ENCODE peak calls at places on chromosomes 12 and 14, in four cellular contexts. One of them, this sample, is unnamed.

GRCh38 chr14:73753887-73754880 is 40.0 kb upstream of the PNMA1 start:
- DNase-seq in BJ: no peak
- DNase-seq in AG10803: peak; percentile 63
- DNase-seq in fibroblast of lung: no peak
- DNase-seq in this sample: peak; percentile 35

GRCh38 chr14:90970167-90970600 is 90.3 kb downstream of the RPS6KA5 start:
- DNase-seq in BJ: no peak
- DNase-seq in AG10803: no peak
- DNase-seq in fibroblast of lung: peak; percentile 66
- DNase-seq in this sample: peak; percentile 4

GRCh38 chr14:91380116-91380515 is 37.5 kb downstream of the CCDC88C start:
- DNase-seq in fibroblast of lung: no peak
- DNase-seq in BJ: no peak
- DNase-seq in AG10803: no peak
- DNase-seq in this sample: no peak

GRCh38 chr12:19880724-19881123 is 441.4 kb downstream of the AEBP2 start:
- DNase-seq in AG10803: no peak
- DNase-seq in fibroblast of lung: no peak
- DNase-seq in BJ: no peak
- DNase-seq in this sample: no peak

GRCh38 chr14:50830932-50831703 is at the start of gene NIN:
- DNase-seq in fibroblast of lung: peak; percentile 73
- DNase-seq in BJ: no peak
- DNase-seq in AG10803: peak; percentile 79
- DNase-seq in this sample: peak; percentile 71

GRCh38 chr14:36583242-36584166 is 1.1 kb upstream of the NKX2-8 start:
- DNase-seq in BJ: no peak
- DNase-seq in AG10803: no peak
- DNase-seq in fibroblast of lung: no peak
- DNase-seq in this sample: peak; percentile 6

GRCh38 chr12:114408415-114408814 is 2.5 kb upstream of the TBX5 start:
- DNase-seq in BJ: no peak
- DNase-seq in fibroblast of lung: no peak
- DNase-seq in AG10803: no peak
- DNase-seq in this sample: no peak

GRCh38 chr12:111297703-111298426 is 71.0 kb downstream of the PHETA1 start:
- DNase-seq in AG10803: no peak
- DNase-seq in fibroblast of lung: no peak
- DNase-seq in BJ: no peak
- DNase-seq in this sample: no peak

GRCh38 chr14:104787736-104788532 is 7.6 kb downstream of the AKT1 start:
- DNase-seq in BJ: no peak
- DNase-seq in fibroblast of lung: no peak
- DNase-seq in AG10803: no peak
- DNase-seq in this sample: no peak

GRCh38 chr12:54164402-54165145 is 24.2 kb downstream of the SMUG1 start:
- DNase-seq in fibroblast of lung: no peak
- DNase-seq in BJ: no peak
- DNase-seq in AG10803: no peak
- DNase-seq in this sample: no peak

GRCh38 chr12:119788783-119789182 is 88.3 kb downstream of the CIT start:
- DNase-seq in AG10803: peak; percentile 21
- DNase-seq in BJ: no peak
- DNase-seq in fibroblast of lung: peak; percentile 54
- DNase-seq in this sample: no peak

GRCh38 chr12:115223322-115223721 is 539.3 kb upstream of the TBX3 start:
- DNase-seq in AG10803: peak; percentile 68
- DNase-seq in fibroblast of lung: peak; percentile 85
- DNase-seq in BJ: no peak
- DNase-seq in this sample: peak; percentile 79

GRCh38 chr12:14394317-14395058 is 29.0 kb downstream of the ATF7IP start:
- DNase-seq in AG10803: peak; percentile 74
- DNase-seq in BJ: no peak
- DNase-seq in fibroblast of lung: peak; percentile 89
- DNase-seq in this sample: peak; percentile 93

GRCh38 chr14:70415788-70416187 is 1.1 kb downstream of the SYNJ2BP start:
- DNase-seq in fibroblast of lung: no peak
- DNase-seq in BJ: no peak
- DNase-seq in AG10803: no peak
- DNase-seq in this sample: no peak

GRCh38 chr14:63908667-63909264 is 56.0 kb downstream of the SYNE2 start:
- DNase-seq in fibroblast of lung: no peak
- DNase-seq in AG10803: no peak
- DNase-seq in BJ: no peak
- DNase-seq in this sample: no peak

GRCh38 chr12:466762-467161 is 7.0 kb downstream of the B4GALNT3 start:
- DNase-seq in BJ: no peak
- DNase-seq in fibroblast of lung: no peak
- DNase-seq in AG10803: no peak
- DNase-seq in this sample: no peak

GRCh38 chr12:102757154-102757873 is 159.7 kb downstream of the PAH start:
- DNase-seq in AG10803: peak; percentile 9
- DNase-seq in BJ: peak; percentile 4
- DNase-seq in fibroblast of lung: no peak
- DNase-seq in this sample: no peak

GRCh38 chr12:13196302-13196921 is at the start of gene EMP1:
- DNase-seq in BJ: peak; percentile 100
- DNase-seq in fibroblast of lung: peak; percentile 100
- DNase-seq in AG10803: peak; percentile 100
- DNase-seq in this sample: peak; percentile 100

GRCh38 chr12:121738340-121738858 is 25.8 kb downstream of the TMEM120B start:
- DNase-seq in BJ: no peak
- DNase-seq in fibroblast of lung: no peak
- DNase-seq in AG10803: no peak
- DNase-seq in this sample: no peak

GRCh38 chr12:31629756-31630732 is 29.4 kb upstream of the ETFBKMT start:
- DNase-seq in BJ: peak; percentile 16
- DNase-seq in AG10803: peak; percentile 86
- DNase-seq in fibroblast of lung: peak; percentile 58
- DNase-seq in this sample: peak; percentile 72

GRCh38 chr14:53778263-53778662 is 178.4 kb downstream of the BMP4 start:
- DNase-seq in AG10803: no peak
- DNase-seq in BJ: no peak
- DNase-seq in fibroblast of lung: no peak
- DNase-seq in this sample: no peak

GRCh38 chr12:49767333-49767732 is 26.0 kb downstream of the TMBIM6 start:
- DNase-seq in AG10803: no peak
- DNase-seq in fibroblast of lung: no peak
- DNase-seq in BJ: no peak
- DNase-seq in this sample: no peak

GRCh38 chr12:96752211-96752610 is 154.8 kb upstream of the NEDD1 start:
- DNase-seq in AG10803: no peak
- DNase-seq in BJ: no peak
- DNase-seq in fibroblast of lung: no peak
- DNase-seq in this sample: no peak

GRCh38 chr12:83049306-83049705 is 362.6 kb downstream of the TMTC2 start:
- DNase-seq in BJ: no peak
- DNase-seq in fibroblast of lung: no peak
- DNase-seq in AG10803: no peak
- DNase-seq in this sample: no peak

GRCh38 chr14:88563845-88564244 is 1.0 kb downstream of the ZC3H14 start:
- DNase-seq in fibroblast of lung: no peak
- DNase-seq in BJ: no peak
- DNase-seq in AG10803: no peak
- DNase-seq in this sample: no peak

GRCh38 chr12:92107621-92108131 is 38.0 kb downstream of the BTG1 start:
- DNase-seq in fibroblast of lung: no peak
- DNase-seq in AG10803: no peak
- DNase-seq in BJ: no peak
- DNase-seq in this sample: no peak

GRCh38 chr12:69324797-69325466 is 23.2 kb upstream of the LYZ start:
- DNase-seq in AG10803: no peak
- DNase-seq in BJ: no peak
- DNase-seq in fibroblast of lung: no peak
- DNase-seq in this sample: no peak

GRCh38 chr12:54650409-54650808 is 2.2 kb upstream of the DCD start:
- DNase-seq in AG10803: no peak
- DNase-seq in fibroblast of lung: no peak
- DNase-seq in BJ: no peak
- DNase-seq in this sample: no peak

GRCh38 chr14:64971890-64972785 is at the start of gene RAB15:
- DNase-seq in AG10803: peak; percentile 22
- DNase-seq in fibroblast of lung: no peak
- DNase-seq in BJ: no peak
- DNase-seq in this sample: no peak

GRCh38 chr14:28707814-28708213 is 58.8 kb upstream of the FOXG1 start:
- DNase-seq in fibroblast of lung: peak; percentile 58
- DNase-seq in AG10803: peak; percentile 6
- DNase-seq in BJ: no peak
- DNase-seq in this sample: peak; percentile 86

GRCh38 chr12:93197067-93197593 is 180.6 kb upstream of the NUDT4 start:
- DNase-seq in BJ: no peak
- DNase-seq in fibroblast of lung: peak; percentile 68
- DNase-seq in AG10803: peak; percentile 69
- DNase-seq in this sample: no peak

GRCh38 chr12:54977155-54977554 is 7.4 kb downstream of the TESPA1 start:
- DNase-seq in BJ: peak; percentile 28
- DNase-seq in fibroblast of lung: peak; percentile 12
- DNase-seq in AG10803: peak; percentile 85
- DNase-seq in this sample: peak; percentile 81

GRCh38 chr12:116099664-116100432 is 177.6 kb downstream of the MED13L start:
- DNase-seq in AG10803: no peak
- DNase-seq in BJ: no peak
- DNase-seq in fibroblast of lung: no peak
- DNase-seq in this sample: no peak

GRCh38 chr14:63852817-63853730 is at the start of gene SYNE2:
- DNase-seq in fibroblast of lung: peak; percentile 67
- DNase-seq in AG10803: peak; percentile 61
- DNase-seq in BJ: no peak
- DNase-seq in this sample: peak; percentile 73

GRCh38 chr12:124626841-124627502 is 59.6 kb upstream of the NCOR2 start:
- DNase-seq in BJ: no peak
- DNase-seq in fibroblast of lung: peak; percentile 78
- DNase-seq in AG10803: peak; percentile 53
- DNase-seq in this sample: peak; percentile 87

GRCh38 chr14:72710212-72710611 is 183.7 kb downstream of the DPF3 start:
- DNase-seq in BJ: peak; percentile 9
- DNase-seq in AG10803: peak; percentile 69
- DNase-seq in fibroblast of lung: peak; percentile 71
- DNase-seq in this sample: peak; percentile 34

GRCh38 chr12:58925733-58926113 is 5.4 kb upstream of the LRIG3 start:
- DNase-seq in BJ: no peak
- DNase-seq in AG10803: no peak
- DNase-seq in fibroblast of lung: no peak
- DNase-seq in this sample: no peak

GRCh38 chr14:59363545-59364226 is 101.5 kb downstream of the GPR135 start:
- DNase-seq in AG10803: no peak
- DNase-seq in fibroblast of lung: no peak
- DNase-seq in BJ: no peak
- DNase-seq in this sample: peak; percentile 27

DNA sequence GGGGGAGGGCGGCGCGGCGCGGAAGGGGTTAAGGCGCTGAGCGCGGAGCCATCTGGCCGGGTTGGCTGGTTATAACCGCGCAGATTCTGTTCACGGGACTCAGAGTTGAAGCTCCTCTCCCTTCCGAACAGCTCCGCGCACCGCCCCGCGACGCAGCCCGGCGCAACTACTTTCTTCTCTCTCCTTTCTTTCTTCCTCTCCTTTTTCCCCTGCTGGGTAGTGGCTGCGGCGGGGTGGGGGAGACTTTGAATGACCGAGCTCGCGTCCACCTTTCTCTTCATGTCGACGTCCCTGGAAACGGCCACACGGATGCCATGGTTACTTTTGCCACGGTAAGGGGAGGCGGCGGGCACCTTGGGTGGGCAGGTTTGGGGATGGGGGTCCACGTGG is at the start of gene NTF3:
- DNase-seq in fibroblast of lung: peak; percentile 51
- DNase-seq in AG10803: peak; percentile 73
- DNase-seq in BJ: no peak
- DNase-seq in this sample: no peak
- H3K4me3 ChIP-seq in fibroblast of lung: peak within 1 kb of the TSS; percentile 73
- H3K4me3 ChIP-seq in AG10803: peak within 1 kb of the TSS; percentile 95
- H3K4me3 ChIP-seq in BJ: peak within 1 kb of the TSS; percentile 74
- H3K4me3 ChIP-seq in this sample: peak within 1 kb of the TSS; percentile 50

GRCh38 chr12:130880411-130880885 is 8.6 kb downstream of the RAN start:
- DNase-seq in BJ: no peak
- DNase-seq in fibroblast of lung: no peak
- DNase-seq in AG10803: no peak
- DNase-seq in this sample: no peak
- H3K4me3 ChIP-seq in BJ: no peak overlapping the region
- H3K4me3 ChIP-seq in fibroblast of lung: peak overlapping the region; percentile 28
- H3K4me3 ChIP-seq in AG10803: peak overlapping the region; percentile 57
- H3K4me3 ChIP-seq in this sample: peak overlapping the region; percentile 13

DNA sequence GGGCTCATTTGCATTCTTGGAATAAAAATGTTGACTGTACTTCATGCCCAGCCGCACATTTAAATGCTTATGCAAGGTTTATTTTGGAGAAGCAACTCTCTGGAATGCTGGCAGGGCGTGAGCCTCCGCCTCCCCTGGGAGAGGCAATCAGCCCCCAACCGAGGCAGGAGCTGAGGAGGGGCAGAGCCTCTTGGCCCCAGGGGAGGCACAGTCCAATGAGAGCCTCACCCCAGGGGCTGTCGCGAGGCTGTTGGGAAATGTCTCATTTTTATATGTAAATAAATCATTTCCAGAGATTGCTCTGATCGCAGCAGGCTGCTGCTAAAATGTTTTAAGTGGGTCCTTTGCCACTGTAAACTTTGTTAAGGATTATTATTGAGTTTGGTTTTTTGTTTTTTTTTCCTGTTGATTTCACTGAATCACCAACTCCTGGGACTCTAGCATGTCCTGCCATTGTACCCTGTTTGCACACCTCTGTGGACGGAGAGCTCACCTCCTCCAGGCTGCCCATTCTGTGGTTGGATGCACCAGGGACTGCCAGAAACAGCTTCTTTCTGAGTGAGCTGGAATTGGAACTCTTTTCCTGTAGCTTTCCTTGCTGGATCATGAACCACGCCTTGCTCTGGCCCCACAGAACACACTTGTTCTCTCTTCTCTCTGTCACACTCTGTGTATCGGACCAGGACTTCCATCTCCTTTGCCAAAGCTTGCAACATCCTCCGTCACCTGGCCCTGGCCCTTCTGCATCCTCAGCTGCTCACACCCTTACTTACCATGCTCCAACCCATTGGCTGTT is 46.9 kb upstream of the FAM181A start:
- DNase-seq in AG10803: peak; percentile 76
- DNase-seq in BJ: no peak
- DNase-seq in fibroblast of lung: no peak
- DNase-seq in this sample: peak; percentile 2
- H3K4me3 ChIP-seq in AG10803: peak overlapping the region; percentile 8
- H3K4me3 ChIP-seq in BJ: no peak overlapping the region
- H3K4me3 ChIP-seq in fibroblast of lung: no peak overlapping the region
- H3K4me3 ChIP-seq in this sample: no peak overlapping the region

GRCh38 chr14:38078393-38078792 is 129.3 kb upstream of the SSTR1 start:
- DNase-seq in fibroblast of lung: no peak
- DNase-seq in BJ: no peak
- DNase-seq in AG10803: no peak
- DNase-seq in this sample: no peak
- H3K4me3 ChIP-seq in fibroblast of lung: no peak overlapping the region
- H3K4me3 ChIP-seq in BJ: no peak overlapping the region
- H3K4me3 ChIP-seq in AG10803: no peak overlapping the region
- H3K4me3 ChIP-seq in this sample: no peak overlapping the region

GRCh38 chr12:10663869-10664268 is 10.0 kb downstream of the STYK1 start:
- DNase-seq in BJ: no peak
- DNase-seq in AG10803: no peak
- DNase-seq in fibroblast of lung: no peak
- DNase-seq in this sample: no peak
- H3K4me3 ChIP-seq in BJ: no peak overlapping the region
- H3K4me3 ChIP-seq in AG10803: no peak overlapping the region
- H3K4me3 ChIP-seq in fibroblast of lung: no peak overlapping the region
- H3K4me3 ChIP-seq in this sample: no peak overlapping the region